ENCODE peak calls at places on chromosomes 4 and X, in nine cellular contexts. Z is GM13976; G is stimulated activated naive CD4-positive, alpha-beta T cell treated with Interleukin-2 at 50 U/mL for 16 hours; Q is stimulated activated CD8-positive, alpha-beta memory T cell treated with anti-CD3 and anti-CD28 coated beads, Interleukin-7, amount 100 ng/mL, for 24 hours; N is T-cell; B is C1 segment of cervical spinal cord; W is activated T-helper 1 cell treated with Interleukin-2 at 50 U/mL for 16 hours; V is effector CD4-positive, alpha-beta T cell; H is fibroblast of mammary gland. Y is an unnamed sample.

GRCh38 chr4:148068065-148068911 is 336.4 kb downstream of the ARHGAP10 start:
- DNase-seq in Z (no peak), W (no peak), N (no peak), Q (no peak), G (no peak), V (no peak), B (no peak), H (no peak), Y (no peak)

GRCh38 chrX:51487960-51488267 is 8.5 kb downstream of the NUDT11 start:
- DNase-seq in G (no peak), N (no peak), V (no peak), Q (no peak), W (no peak), H (peak), Z (no peak), B (no peak), Y (no peak)

GRCh38 chr4:75895744-75896314 is 6.4 kb downstream of the PPEF2 start:
- DNase-seq in Z (peak), Q (no peak), H (peak), G (no peak), N (no peak), V (no peak), B (no peak), W (no peak), Y (peak)

GRCh38 chr4:167717495-167717894 is 374.8 kb upstream of the ANXA10 start:
- DNase-seq in N (no peak), H (no peak), G (no peak), B (no peak), W (no peak), Z (no peak), Q (no peak), V (no peak), Y (no peak)

GRCh38 chr4:180434131-180434895 is 1808.9 kb upstream of the TENM3 start:
- DNase-seq in B (no peak), H (no peak), V (no peak), Z (no peak), Q (no peak), W (no peak), G (no peak), N (no peak), Y (no peak)

GRCh38 chr4:122329876-122330595 is 48.8 kb upstream of the ADAD1 start:
- DNase-seq in N (no peak), B (no peak), V (no peak), H (peak), G (no peak), Q (no peak), Z (no peak), W (no peak), Y (peak)

GRCh38 chr4:140876597-140877364 is 120.6 kb upstream of the TBC1D9 start:
- DNase-seq in Z (no peak), V (no peak), N (no peak), Q (no peak), H (peak), B (no peak), W (no peak), G (no peak), Y (peak)

GRCh38 chr4:94256833-94257232 is 49.2 kb downstream of the SMARCAD1 start:
- DNase-seq in B (no peak), V (no peak), G (no peak), N (no peak), W (no peak), Z (no peak), Q (no peak), H (peak), Y (no peak)

GRCh38 chrX:40152173-40152705 is 54.5 kb upstream of the BCOR start:
- DNase-seq in H (no peak), B (no peak), G (no peak), Q (no peak), N (peak), W (peak), Z (no peak), V (no peak), Y (peak)

GRCh38 chr4:4603592-4603991 is 61.7 kb upstream of the STX18 start:
- DNase-seq in H (no peak), B (no peak), Z (no peak), Q (no peak), W (no peak), G (no peak), N (no peak), V (no peak), Y (no peak)

GRCh38 chr4:127069675-127070074 is 563.1 kb upstream of the INTU start:
- DNase-seq in V (no peak), Q (no peak), H (peak), G (no peak), B (no peak), N (no peak), W (no peak), Z (no peak), Y (no peak)

GRCh38 chrX:8591526-8591925 is 126.9 kb downstream of the VCX3B start:
- DNase-seq in Q (no peak), B (no peak), W (no peak), N (no peak), H (no peak), V (no peak), G (no peak), Z (no peak), Y (no peak)

GRCh38 chrX:149512225-149512885 is 7.2 kb upstream of the IDS start:
- DNase-seq in W (no peak), Z (peak), N (peak), Q (no peak), B (peak), V (peak), G (peak), H (peak), Y (peak)

GRCh38 chr4:176238157-176238608 is 30.8 kb downstream of the ASB5 start:
- DNase-seq in N (no peak), Z (no peak), V (no peak), G (no peak), Q (no peak), B (no peak), H (peak), W (no peak), Y (peak)

GRCh38 chrX:15206306-15206705 is 63.6 kb downstream of the ASB9 start:
- DNase-seq in N (no peak), Z (no peak), V (no peak), H (no peak), B (no peak), G (no peak), Q (no peak), W (no peak), Y (no peak)

GRCh38 chrX:16665089-16665488 is 15.1 kb downstream of the S100G start:
- DNase-seq in Z (no peak), G (no peak), B (no peak), H (peak), V (no peak), N (no peak), Q (no peak), W (no peak), Y (peak)

GRCh38 chr4:186979966-186980745 is 256.5 kb upstream of the FAT1 start:
- DNase-seq in W (no peak), N (no peak), Z (no peak), Q (no peak), G (no peak), V (no peak), B (no peak), H (peak), Y (peak)

GRCh38 chr4:132838244-132838643 is 310.9 kb upstream of the PCDH10 start:
- DNase-seq in V (no peak), G (no peak), Z (no peak), H (no peak), B (no peak), N (no peak), Q (no peak), W (no peak), Y (no peak)

GRCh38 chr4:128353791-128354190 is 66.2 kb upstream of the PGRMC2 start:
- DNase-seq in Q (no peak), N (no peak), H (no peak), G (no peak), V (no peak), Z (no peak), W (no peak), B (no peak), Y (peak)

GRCh38 chr4:67635331-67635730 is 65.6 kb downstream of the UBA6 start:
- DNase-seq in B (no peak), W (no peak), Q (no peak), N (no peak), G (no peak), Z (no peak), V (no peak), H (no peak), Y (no peak)

GRCh38 chr4:33577798-33578197 is 2666.5 kb downstream of the ARAP2 start:
- DNase-seq in N (no peak), W (no peak), G (no peak), Z (no peak), V (no peak), B (no peak), Q (no peak), H (no peak), Y (no peak)

GRCh38 chr4:6716958-6717655 is 1.1 kb downstream of the BLOC1S4 start:
- DNase-seq in V (no peak), Z (no peak), W (no peak), B (no peak), H (peak), N (no peak), G (no peak), Q (no peak), Y (no peak)